ENCODE peak calls at places on chromosomes 5 and 9, in six cellular contexts. B, P, H, T, Z and M are unnamed samples.

GRCh38 chr5:178989311-178989710 is 5.8 kb downstream of the GRM6 start:
- DNase-seq in B (no peak), P (no peak), H (no peak), Z (no peak), T (no peak), M (no peak)

GRCh38 chr9:34603610-34604231 is 8.2 kb downstream of the RPP25L start:
- DNase-seq in H (peak), P (peak), Z (peak), T (peak), B (peak), M (peak)

GRCh38 chr5:115349001-115349817 is 52.8 kb upstream of the CCDC112 start:
- DNase-seq in B (no peak), P (peak), Z (no peak), T (no peak), H (no peak), M (peak)

GRCh38 chr5:150143725-150144058 is 12.0 kb downstream of the PDGFRB start:
- DNase-seq in T (no peak), H (no peak), B (no peak), P (no peak), Z (no peak), M (no peak)

GRCh38 chr5:90983748-90984147 is 399.4 kb downstream of the ARRDC3 start:
- DNase-seq in P (no peak), B (no peak), T (no peak), H (no peak), Z (no peak), M (no peak)

GRCh38 chr5:42811591-42812392 is at the start of gene SELENOP:
- DNase-seq in H (no peak), B (no peak), T (peak), P (no peak), Z (no peak), M (no peak)

GRCh38 chr9:14079440-14079839 is 234.5 kb downstream of the NFIB start:
- DNase-seq in T (no peak), Z (no peak), P (no peak), H (no peak), B (no peak), M (no peak)

GRCh38 chr5:77172713-77173328 is 37.7 kb upstream of the PDE8B start:
- DNase-seq in B (no peak), H (no peak), P (no peak), Z (no peak), T (no peak), M (no peak)